ENCODE peak calls at places on chromosomes 12 and 14, in seven cellular contexts. P is mesenchymal stem cell, C is mesendoderm, X is neuronal stem cell, D is H9, Y is trophoblast cell, N is H1. T is an unnamed sample.

GRCh38 chr14:106776395-106776983 is 1250.1 kb downstream of the TMEM121 start:
- DNase-seq in Y (no peak), P (no peak), C (no peak), X (no peak), D (no peak), N (no peak), T (no peak)

GRCh38 chr12:68229956-68230355 is 4.3 kb upstream of the IL26 start:
- DNase-seq in P (no peak), X (no peak), N (no peak), Y (no peak), D (no peak), C (no peak), T (no peak)

GRCh38 chr14:48584031-48584430 is 908.6 kb upstream of the MDGA2 start:
- DNase-seq in Y (no peak), D (no peak), P (peak; percentile 71), C (no peak), N (no peak), X (no peak), T (peak; percentile 88)

GRCh38 chr12:58148405-58148804 is 207.0 kb downstream of the ATP23 start:
- DNase-seq in P (peak; percentile 80), X (no peak), D (no peak), C (peak; percentile 85), N (no peak), Y (peak; percentile 68), T (peak; percentile 49)

GRCh38 chr12:14239350-14239934 is 126.0 kb upstream of the ATF7IP start:
- DNase-seq in X (no peak), P (peak; percentile 86), C (peak; percentile 94), Y (peak; percentile 99), N (peak; percentile 61), D (peak; percentile 78), T (no peak)

GRCh38 chr14:24159777-24160498 is 1.1 kb upstream of the IRF9 start:
- DNase-seq in D (no peak), N (no peak), Y (peak; percentile 35), P (no peak), C (no peak), X (no peak), T (no peak)

GRCh38 chr14:104169765-104170113 is 31.4 kb downstream of the KIF26A start:
- DNase-seq in P (no peak), Y (no peak), D (no peak), C (no peak), N (no peak), X (no peak), T (no peak)

GRCh38 chr14:104291123-104292000 is 153.0 kb downstream of the KIF26A start:
- DNase-seq in Y (no peak), D (peak; percentile 86), C (peak; percentile 76), N (no peak), P (no peak), X (peak; percentile 24), T (no peak)

GRCh38 chr14:95248422-95248821 is 71.3 kb downstream of the CLMN start:
- DNase-seq in X (no peak), C (peak; percentile 58), Y (no peak), N (no peak), P (peak; percentile 19), D (peak; percentile 9), T (no peak)

GRCh38 chr14:96911499-96912130 is 114.4 kb downstream of the VRK1 start:
- DNase-seq in N (no peak), C (no peak), Y (no peak), D (no peak), X (no peak), P (no peak), T (no peak)

GRCh38 chr14:31945701-31946100 is 131.4 kb upstream of the ARHGAP5 start:
- DNase-seq in P (no peak), X (no peak), Y (no peak), N (no peak), D (no peak), C (no peak), T (no peak)

GRCh38 chr14:63551338-63551737 is 8.2 kb upstream of the PPP2R5E start:
- DNase-seq in C (no peak), Y (no peak), P (peak; percentile 7), D (no peak), X (no peak), N (no peak), T (peak; percentile 69)

GRCh38 chr14:73795466-73795865 is 56.2 kb upstream of the PTGR2 start:
- DNase-seq in Y (no peak), N (no peak), P (no peak), C (no peak), D (no peak), X (no peak), T (no peak)

GRCh38 chr14:96683575-96684289 is 113.5 kb upstream of the VRK1 start:
- DNase-seq in P (no peak), X (no peak), N (no peak), C (no peak), Y (peak; percentile 8), D (no peak), T (no peak)

GRCh38 chr14:30656190-30656632 is 34.1 kb downstream of the SCFD1 start:
- DNase-seq in X (peak; percentile 17), P (peak; percentile 53), N (peak; percentile 66), D (peak; percentile 48), Y (peak; percentile 14), C (peak; percentile 49), T (peak; percentile 26)

GRCh38 chr14:93008381-93008780 is 85.4 kb downstream of the CHGA start:
- DNase-seq in P (no peak), Y (no peak), N (no peak), D (no peak), X (no peak), C (no peak), T (peak; percentile 35)

GRCh38 chr12:10140001-10140400 is 10.0 kb upstream of the CLEC7A start:
- DNase-seq in N (no peak), P (peak; percentile 73), X (peak; percentile 24), D (peak; percentile 54), Y (peak; percentile 34), C (peak; percentile 71), T (peak; percentile 70)

GRCh38 chr14:94768521-94769412 is 1.1 kb downstream of the GSC start:
- DNase-seq in D (peak; percentile 52), N (peak; percentile 76), X (no peak), Y (no peak), P (no peak), C (peak; percentile 51), T (no peak)

GRCh38 chr14:61151276-61151675 is 129.9 kb downstream of the TMEM30B start:
- DNase-seq in Y (no peak), N (no peak), X (no peak), C (no peak), D (no peak), P (no peak), T (peak; percentile 24)

GRCh38 chr14:54166049-54166950 is 209.7 kb upstream of the BMP4 start:
- DNase-seq in N (no peak), C (no peak), X (no peak), D (no peak), P (no peak), Y (no peak), T (no peak)

DNA sequence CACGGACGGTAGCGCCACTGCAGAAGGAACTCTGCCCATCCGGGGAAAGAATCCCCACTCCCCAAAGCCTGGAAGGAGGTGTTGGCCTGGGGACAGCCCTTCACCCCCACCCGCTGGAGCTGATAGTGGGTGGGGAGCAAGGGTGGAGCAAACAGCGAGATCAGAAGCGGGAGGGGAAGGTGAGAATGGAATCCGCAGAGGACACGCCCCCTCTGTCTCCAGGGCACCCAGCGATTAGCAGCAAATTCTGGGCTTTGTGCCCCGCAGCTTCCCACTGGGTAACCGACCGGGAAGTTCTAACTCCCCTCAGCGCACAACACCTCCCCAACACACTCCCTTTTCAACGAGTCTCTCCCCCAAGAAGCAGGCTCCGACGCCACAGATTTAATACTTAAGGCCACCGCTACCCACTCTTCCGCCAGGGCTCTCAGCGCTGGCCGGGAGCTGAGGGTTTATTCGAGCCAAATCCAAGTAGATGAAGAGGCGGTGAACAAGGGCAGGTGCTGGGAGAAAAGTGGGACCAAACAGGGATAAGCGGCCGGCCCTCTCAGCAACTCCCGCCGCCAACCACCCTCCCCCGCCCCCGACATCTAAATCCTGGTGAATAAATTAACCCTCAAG is 1.3 kb downstream of the SLC25A29 start:
- DNase-seq in D (peak; percentile 83), N (peak; percentile 73), C (peak; percentile 80), X (no peak), P (peak; percentile 50), Y (no peak), T (peak; percentile 22)
- H2BK120ac ChIP-seq in D (no peak overlapping the region), N (no peak overlapping the region), C (no peak overlapping the region), X (no peak overlapping the region), P (no peak overlapping the region), Y (no peak overlapping the region), T (no peak overlapping the region)

DNA sequence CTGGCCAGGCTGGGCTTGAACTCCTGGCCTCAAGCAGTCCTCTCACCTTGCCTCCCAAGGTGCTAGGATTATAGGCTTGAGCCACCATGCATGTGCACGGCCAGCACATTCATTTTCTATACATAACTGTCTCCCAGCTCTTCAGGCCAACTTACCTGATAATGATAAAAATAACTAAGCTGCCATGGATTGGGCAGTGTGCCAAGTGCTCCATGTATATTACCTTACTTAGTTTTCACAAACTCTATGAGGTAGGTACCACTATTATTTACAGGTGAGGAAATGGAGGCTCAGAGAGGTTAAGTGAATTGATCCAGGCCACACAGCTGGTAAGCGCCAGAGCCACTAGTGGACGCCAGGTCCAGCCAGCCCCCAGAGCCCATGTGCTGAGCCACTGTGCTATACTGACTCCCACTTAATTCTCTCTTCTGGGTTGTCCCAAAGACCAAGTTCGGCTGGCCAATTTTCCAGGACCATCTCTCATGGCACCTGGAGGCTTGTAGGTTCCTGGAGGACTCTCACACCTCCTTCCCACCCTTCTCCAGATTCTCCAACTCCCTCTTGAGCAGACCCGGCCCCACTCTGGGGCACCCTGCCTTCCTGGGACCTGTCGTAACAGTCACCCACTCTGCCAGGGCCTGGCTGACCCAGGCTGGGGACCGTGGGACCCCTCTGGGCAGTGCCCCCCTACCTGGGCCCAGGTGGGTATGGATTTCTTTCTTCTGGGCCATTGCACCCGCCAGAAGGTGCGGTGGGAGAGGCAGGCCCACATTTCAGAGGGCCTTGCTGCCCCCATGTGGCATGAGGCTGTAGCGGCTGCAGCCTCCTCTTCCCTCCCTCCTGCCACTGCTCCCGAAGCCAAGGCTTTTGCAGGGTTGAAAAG is 30.2 kb upstream of the CIPC start:
- DNase-seq in P (peak; percentile 69), X (peak; percentile 46), D (peak; percentile 85), N (peak; percentile 85), Y (peak; percentile 59), C (peak; percentile 82), T (peak; percentile 57)
- H2BK120ac ChIP-seq in P (no peak overlapping the region), X (no peak overlapping the region), D (no peak overlapping the region), N (no peak overlapping the region), Y (no peak overlapping the region), C (no peak overlapping the region), T (no peak overlapping the region)

DNA sequence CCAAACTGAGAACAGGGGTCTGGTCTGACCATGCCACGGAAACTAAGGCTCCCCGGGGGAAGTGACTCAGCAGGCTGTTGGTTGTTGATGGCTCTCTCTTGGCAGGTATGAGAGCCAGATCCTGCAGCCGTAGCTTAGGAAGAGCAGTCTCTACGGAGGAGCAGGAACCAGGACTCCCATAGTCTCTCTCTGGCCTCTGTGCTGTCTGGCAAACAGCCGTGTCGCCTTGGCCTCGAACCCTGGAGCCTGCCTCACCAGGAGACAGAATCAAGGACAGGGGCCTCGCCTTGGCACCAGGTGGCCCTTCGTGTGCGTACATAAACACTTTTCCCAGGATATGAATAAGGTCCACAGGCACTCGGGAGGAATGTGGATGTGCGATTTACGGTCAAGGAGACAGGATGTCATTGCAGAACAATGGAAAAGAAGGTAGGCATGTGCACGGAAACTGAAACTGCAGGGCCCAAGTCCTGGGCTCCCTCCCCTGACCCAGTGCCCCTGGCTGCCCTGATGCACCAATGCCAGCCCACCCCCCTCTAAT is 7.9 kb downstream of the VWF start:
- DNase-seq in X (no peak), Y (peak; percentile 67), N (no peak), D (no peak), P (peak; percentile 66), C (no peak), T (peak; percentile 15)
- H2BK120ac ChIP-seq in X (no peak overlapping the region), Y (peak overlapping the region; percentile 62), N (no peak overlapping the region), D (no peak overlapping the region), P (no peak overlapping the region), C (no peak overlapping the region), T (no peak overlapping the region)

GRCh38 chr14:75113932-75114539 is 12.8 kb downstream of the NEK9 start:
- DNase-seq in Y (no peak), X (no peak), C (no peak), N (no peak), P (no peak), D (no peak), T (no peak)
- H2BK120ac ChIP-seq in Y (no peak overlapping the region), X (no peak overlapping the region), C (no peak overlapping the region), N (no peak overlapping the region), P (no peak overlapping the region), D (no peak overlapping the region), T (no peak overlapping the region)

T was measured in IMR-90.